ENCODE peak calls at places on chromosomes 7 and 10, in six cellular contexts. One of them, this sample, is unnamed.
A peak's percentile ranks its signal among the peaks of the same experiment; 100 is the strongest.

GRCh38 chr10:58996866-58997265 is 179.6 kb upstream of the PHYHIPL start:
- DNase-seq in SK-N-SH: no peak
- DNase-seq in PC-3: no peak
- DNase-seq in MM.1S: no peak
- DNase-seq in GM23248: no peak
- DNase-seq in HCT116: no peak
- DNase-seq in this sample: no peak

GRCh38 chr7:130234078-130234477 is 26.4 kb downstream of the SSMEM1 start:
- DNase-seq in MM.1S: no peak
- DNase-seq in GM23248: no peak
- DNase-seq in HCT116: no peak
- DNase-seq in SK-N-SH: no peak
- DNase-seq in PC-3: no peak
- DNase-seq in this sample: no peak

GRCh38 chr7:30459591-30460245 is 18.9 kb downstream of the NOD1 start:
- DNase-seq in PC-3: peak; percentile 54
- DNase-seq in SK-N-SH: peak; percentile 62
- DNase-seq in MM.1S: no peak
- DNase-seq in GM23248: peak; percentile 91
- DNase-seq in HCT116: no peak
- DNase-seq in this sample: no peak

GRCh38 chr7:25353744-25354143 is 125.5 kb upstream of the NPVF start:
- DNase-seq in HCT116: no peak
- DNase-seq in PC-3: no peak
- DNase-seq in GM23248: no peak
- DNase-seq in MM.1S: no peak
- DNase-seq in SK-N-SH: no peak
- DNase-seq in this sample: no peak

GRCh38 chr10:58950618-58951017 is 225.8 kb upstream of the PHYHIPL start:
- DNase-seq in HCT116: peak; percentile 12
- DNase-seq in PC-3: peak; percentile 78
- DNase-seq in SK-N-SH: no peak
- DNase-seq in GM23248: peak; percentile 69
- DNase-seq in MM.1S: no peak
- DNase-seq in this sample: no peak

GRCh38 chr7:19009241-19009935 is 108.0 kb downstream of the TWIST1 start:
- DNase-seq in HCT116: no peak
- DNase-seq in SK-N-SH: no peak
- DNase-seq in MM.1S: no peak
- DNase-seq in PC-3: peak; percentile 58
- DNase-seq in GM23248: peak; percentile 61
- DNase-seq in this sample: no peak

GRCh38 chr7:6376820-6377219 is 70.9 kb downstream of the DAGLB start:
- DNase-seq in GM23248: no peak
- DNase-seq in MM.1S: no peak
- DNase-seq in PC-3: no peak
- DNase-seq in HCT116: no peak
- DNase-seq in SK-N-SH: no peak
- DNase-seq in this sample: no peak

GRCh38 chr10:77664018-77664417 is 26.4 kb upstream of the KCNMA1 start:
- DNase-seq in PC-3: no peak
- DNase-seq in GM23248: no peak
- DNase-seq in MM.1S: no peak
- DNase-seq in SK-N-SH: no peak
- DNase-seq in HCT116: no peak
- DNase-seq in this sample: no peak

GRCh38 chr7:12866237-12866636 is 178.8 kb downstream of the ARL4A start:
- DNase-seq in GM23248: no peak
- DNase-seq in MM.1S: no peak
- DNase-seq in HCT116: no peak
- DNase-seq in PC-3: no peak
- DNase-seq in SK-N-SH: no peak
- DNase-seq in this sample: peak; percentile 53

GRCh38 chr10:63464402-63465292 is 1.1 kb downstream of the JMJD1C start:
- DNase-seq in GM23248: peak; percentile 36
- DNase-seq in SK-N-SH: peak; percentile 19
- DNase-seq in PC-3: peak; percentile 51
- DNase-seq in HCT116: no peak
- DNase-seq in MM.1S: no peak
- DNase-seq in this sample: no peak

GRCh38 chr10:35091994-35092393 is 1.9 kb upstream of the CUL2 start:
- DNase-seq in HCT116: no peak
- DNase-seq in SK-N-SH: no peak
- DNase-seq in MM.1S: no peak
- DNase-seq in PC-3: no peak
- DNase-seq in GM23248: no peak
- DNase-seq in this sample: no peak

GRCh38 chr7:2417981-2418481 is 14.6 kb downstream of the CHST12 start:
- DNase-seq in MM.1S: no peak
- DNase-seq in GM23248: peak; percentile 96
- DNase-seq in PC-3: no peak
- DNase-seq in SK-N-SH: no peak
- DNase-seq in HCT116: no peak
- DNase-seq in this sample: no peak

DNA sequence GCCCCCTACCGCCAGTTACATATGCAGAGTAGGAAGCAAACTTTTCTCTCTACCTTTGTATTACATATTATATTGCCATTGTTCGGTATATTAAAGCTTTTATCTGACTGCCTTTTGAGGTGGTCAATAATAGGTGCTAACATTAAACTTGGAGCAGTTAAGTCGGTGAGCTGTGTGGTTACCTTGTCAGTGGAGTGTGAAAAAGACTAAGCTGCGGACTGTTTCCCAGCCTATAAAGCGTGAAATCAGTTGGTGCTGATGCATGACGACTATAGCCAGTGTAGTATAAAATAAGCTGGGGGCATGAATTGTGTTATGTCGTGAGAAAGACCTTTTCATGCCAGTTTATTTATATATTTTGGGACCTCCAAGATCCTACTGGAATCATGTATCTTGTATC is 33.7 kb downstream of the R3HCC1L start:
- DNase-seq in MM.1S: no peak
- DNase-seq in GM23248: no peak
- DNase-seq in SK-N-SH: no peak
- DNase-seq in HCT116: no peak
- DNase-seq in PC-3: no peak
- DNase-seq in this sample: no peak
- H3K9ac ChIP-seq in MM.1S: no peak overlapping the region
- H3K9ac ChIP-seq in GM23248: no peak overlapping the region
- H3K9ac ChIP-seq in SK-N-SH: no peak overlapping the region
- H3K9ac ChIP-seq in HCT116: no peak overlapping the region
- H3K9ac ChIP-seq in PC-3: no peak overlapping the region
- H3K9ac ChIP-seq in this sample: no peak overlapping the region

DNA sequence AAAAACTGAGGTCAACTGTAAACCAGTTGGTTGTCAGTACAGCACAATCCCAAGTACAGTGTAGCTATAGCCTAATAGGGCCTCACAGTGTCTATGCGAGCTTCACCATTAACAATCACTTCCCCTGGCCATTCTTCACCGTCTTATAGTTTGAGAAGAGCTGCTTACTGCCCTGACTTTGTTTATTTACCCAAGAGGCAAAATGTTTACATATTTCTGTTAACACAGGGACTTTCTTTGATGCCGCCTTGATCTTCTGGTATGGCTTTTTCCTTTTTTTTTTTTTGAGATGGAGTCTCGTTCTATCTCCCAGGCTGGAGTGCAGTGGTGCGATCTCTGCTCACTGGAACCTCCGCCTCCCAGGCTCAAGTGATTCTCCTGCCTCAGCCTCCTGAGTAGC is 3.3 kb downstream of the MYOF start:
- DNase-seq in SK-N-SH: no peak
- DNase-seq in GM23248: no peak
- DNase-seq in HCT116: no peak
- DNase-seq in MM.1S: no peak
- DNase-seq in PC-3: no peak
- DNase-seq in this sample: no peak
- H3K4me2 ChIP-seq in SK-N-SH: peak overlapping the region; percentile 61
- H3K4me2 ChIP-seq in GM23248: peak overlapping the region; percentile 86
- H3K4me2 ChIP-seq in HCT116: peak overlapping the region; percentile 96
- H3K4me2 ChIP-seq in MM.1S: no peak overlapping the region
- H3K4me2 ChIP-seq in PC-3: peak overlapping the region; percentile 80
- H3K4me2 ChIP-seq in this sample: no peak overlapping the region

DNA sequence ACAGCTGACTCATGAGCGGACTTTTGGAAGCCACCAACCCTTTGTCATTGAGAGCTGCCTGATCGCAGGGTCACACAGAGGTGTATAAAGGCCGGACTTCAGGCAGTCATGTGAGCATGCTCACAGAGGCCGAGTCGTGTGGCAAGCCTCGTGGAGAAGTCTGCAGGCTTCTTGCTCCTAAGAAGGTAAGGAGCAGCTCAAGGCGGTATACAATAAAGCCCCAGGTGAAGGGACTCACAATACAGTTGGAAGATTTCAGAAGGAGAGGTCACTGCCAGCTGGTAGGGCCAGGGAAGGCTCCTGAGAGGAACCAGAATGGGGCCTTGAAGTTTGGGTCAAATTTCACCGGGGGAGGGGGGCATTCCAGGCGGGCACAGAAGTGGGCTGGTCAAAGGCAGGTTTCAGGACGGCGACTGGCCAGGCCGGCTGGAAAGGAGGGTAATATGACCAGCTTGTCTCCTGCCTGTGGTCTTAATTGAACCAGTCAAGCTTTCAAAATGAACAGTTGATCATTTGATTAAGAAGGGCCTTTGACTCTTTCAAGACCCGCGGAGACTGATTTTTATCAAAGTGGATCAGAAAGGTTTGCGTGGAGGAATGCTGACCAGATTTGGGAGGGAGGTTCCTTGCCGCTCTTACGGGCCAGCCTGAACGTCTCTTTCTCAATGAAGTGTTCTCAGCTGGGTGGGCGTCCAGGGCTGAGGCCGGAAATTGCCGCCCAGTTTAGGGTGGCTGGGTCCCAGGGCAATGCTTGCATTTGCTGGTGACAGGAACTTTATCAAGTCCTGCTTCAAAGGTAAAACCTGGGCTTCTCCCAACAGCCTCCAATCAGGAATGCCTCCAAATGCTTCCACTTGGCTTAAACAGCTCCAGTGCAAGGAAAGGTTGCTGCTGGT is 178.6 kb downstream of the EMX2 start:
- DNase-seq in HCT116: no peak
- DNase-seq in PC-3: no peak
- DNase-seq in MM.1S: no peak
- DNase-seq in SK-N-SH: no peak
- DNase-seq in GM23248: no peak
- DNase-seq in this sample: peak; percentile 78
- TF ChIP-seq EZH2phosphoT487 in HCT116: no peak
- TF ChIP-seq EZH2phosphoT487 in PC-3: no peak
- TF ChIP-seq EZH2phosphoT487 in MM.1S: no peak
- TF ChIP-seq EZH2phosphoT487 in SK-N-SH: no peak
- TF ChIP-seq EZH2phosphoT487 in GM23248: no peak
- TF ChIP-seq EZH2phosphoT487 in this sample: no peak

DNA sequence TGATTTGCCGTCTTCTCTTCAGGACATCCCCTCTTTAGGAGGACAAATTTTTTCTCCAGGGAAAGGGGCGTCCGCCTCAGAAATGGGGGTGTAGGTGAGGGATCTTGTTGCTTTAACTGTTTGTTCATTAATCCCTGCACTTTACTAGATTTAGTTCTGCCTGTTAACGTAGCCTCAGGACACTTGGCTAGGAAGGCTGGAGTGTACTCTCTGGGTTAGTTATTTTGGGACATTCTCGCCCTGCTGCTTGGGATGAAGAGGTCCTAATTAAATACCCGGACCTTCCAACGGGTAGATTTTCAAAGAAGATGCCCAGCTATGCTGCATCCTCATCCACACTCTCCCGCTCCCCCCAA is 552 bp upstream of the ZNF365 start:
- DNase-seq in SK-N-SH: no peak
- DNase-seq in PC-3: no peak
- DNase-seq in GM23248: no peak
- DNase-seq in HCT116: no peak
- DNase-seq in MM.1S: no peak
- DNase-seq in this sample: no peak
- H3K9ac ChIP-seq in SK-N-SH: peak overlapping the region; percentile 70
- H3K9ac ChIP-seq in PC-3: peak overlapping the region; percentile 62
- H3K9ac ChIP-seq in GM23248: peak overlapping the region; percentile 60
- H3K9ac ChIP-seq in HCT116: peak overlapping the region; percentile 49
- H3K9ac ChIP-seq in MM.1S: no peak overlapping the region
- H3K9ac ChIP-seq in this sample: no peak overlapping the region

GRCh38 chr10:10520391-10521385 is 497.0 kb upstream of the CELF2 start:
- DNase-seq in SK-N-SH: no peak
- DNase-seq in HCT116: no peak
- DNase-seq in PC-3: no peak
- DNase-seq in MM.1S: peak; percentile 37
- DNase-seq in GM23248: peak; percentile 9
- DNase-seq in this sample: peak; percentile 8
- H3K4me2 ChIP-seq in SK-N-SH: no peak overlapping the region
- H3K4me2 ChIP-seq in HCT116: no peak overlapping the region
- H3K4me2 ChIP-seq in PC-3: no peak overlapping the region
- H3K4me2 ChIP-seq in MM.1S: no peak overlapping the region
- H3K4me2 ChIP-seq in GM23248: no peak overlapping the region
- H3K4me2 ChIP-seq in this sample: no peak overlapping the region

DNA sequence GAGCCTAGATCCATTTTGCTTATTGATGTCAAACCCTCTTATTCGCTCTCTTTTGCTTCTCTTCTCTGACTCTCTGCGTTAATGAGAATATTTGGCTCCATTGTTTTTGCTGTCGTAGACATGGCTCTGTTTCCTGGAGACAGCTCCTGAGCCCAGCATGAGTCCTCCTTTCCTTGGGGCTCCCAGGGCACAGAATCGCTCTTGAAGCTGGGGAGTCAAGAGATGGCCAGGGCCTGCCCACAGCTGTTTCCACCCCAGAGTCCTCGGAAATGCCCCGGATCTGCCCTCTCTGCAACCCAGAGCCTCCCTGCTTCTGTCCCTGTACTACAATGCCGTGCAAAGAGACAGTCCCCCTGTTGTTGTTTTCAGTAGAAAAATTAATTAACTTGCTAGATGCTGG is 566.7 kb upstream of the FOXK1 start:
- DNase-seq in GM23248: no peak
- DNase-seq in HCT116: no peak
- DNase-seq in PC-3: no peak
- DNase-seq in MM.1S: no peak
- DNase-seq in SK-N-SH: no peak
- DNase-seq in this sample: no peak
- TF ChIP-seq EZH2phosphoT487 in GM23248: no peak
- TF ChIP-seq EZH2phosphoT487 in HCT116: no peak
- TF ChIP-seq EZH2phosphoT487 in PC-3: no peak
- TF ChIP-seq EZH2phosphoT487 in MM.1S: no peak
- TF ChIP-seq EZH2phosphoT487 in SK-N-SH: no peak
- TF ChIP-seq EZH2phosphoT487 in this sample: no peak

DNA sequence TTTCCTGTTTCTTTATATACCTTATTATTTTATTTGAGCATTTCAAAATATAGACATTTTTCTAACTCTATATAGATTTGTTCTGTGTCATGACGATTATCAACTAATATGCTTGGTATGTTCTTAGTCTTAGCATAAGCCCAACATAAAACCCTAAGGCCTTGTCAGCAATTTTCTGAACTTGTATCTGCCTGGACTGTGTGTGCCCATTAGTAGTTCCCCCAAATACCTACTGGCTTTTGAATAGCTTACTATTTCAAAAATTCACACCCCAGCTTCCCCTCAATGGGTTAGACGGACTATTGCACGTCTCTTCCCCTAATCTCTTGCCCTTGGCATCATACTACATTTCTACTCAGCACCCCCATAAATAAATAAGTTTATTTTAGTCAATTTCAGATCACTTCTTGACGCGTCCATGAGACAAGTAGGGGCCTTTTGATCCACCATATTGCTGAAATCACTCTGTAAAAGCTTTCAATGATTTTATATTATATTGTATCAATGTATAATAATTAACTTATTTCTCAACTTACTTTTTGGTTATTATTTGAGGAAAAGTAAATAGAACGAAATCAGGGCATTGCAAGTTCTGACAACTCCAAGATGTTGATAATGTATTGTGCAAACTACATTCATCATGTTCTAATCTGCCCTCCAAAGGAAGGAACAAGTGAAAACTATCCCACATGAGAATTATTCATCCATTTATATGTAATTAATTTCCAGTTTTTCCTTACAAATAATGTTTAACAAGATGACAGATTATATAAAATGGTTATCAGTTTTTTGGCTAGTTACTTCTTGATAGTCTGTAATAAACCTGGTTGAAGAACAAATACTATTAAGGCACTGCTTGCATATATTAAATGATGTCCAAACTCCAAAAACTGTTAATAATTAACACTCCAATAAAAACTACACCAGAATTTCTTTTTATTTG is 1.1 kb upstream of the AKR1C3 start:
- DNase-seq in HCT116: no peak
- DNase-seq in SK-N-SH: no peak
- DNase-seq in MM.1S: no peak
- DNase-seq in GM23248: no peak
- DNase-seq in PC-3: no peak
- DNase-seq in this sample: no peak
- H3K9ac ChIP-seq in HCT116: no peak overlapping the region
- H3K9ac ChIP-seq in SK-N-SH: no peak overlapping the region
- H3K9ac ChIP-seq in MM.1S: no peak overlapping the region
- H3K9ac ChIP-seq in GM23248: peak overlapping the region; percentile 91
- H3K9ac ChIP-seq in PC-3: no peak overlapping the region
- H3K9ac ChIP-seq in this sample: no peak overlapping the region